ENCODE peak calls at places on chromosomes 6 and 20, in four cellular contexts. N is A549, A is HEK293T, L is GM12878. M is an unnamed sample.
A peak's percentile ranks its signal among the peaks of the same experiment; 100 is the strongest.

GRCh38 chr6:35725721-35726438 is 11.0 kb upstream of the ARMC12 start:
- DNase-seq in L (no peak), A (no peak), N (peak; percentile 36), M (no peak)

GRCh38 chr6:97205936-97206335 is 77.1 kb downstream of the MMS22L start:
- DNase-seq in N (no peak), A (no peak), L (no peak), M (no peak)

GRCh38 chr20:18831830-18832229 is 18.2 kb downstream of the SCP2D1 start:
- DNase-seq in L (no peak), N (no peak), A (no peak), M (peak; percentile 1)

GRCh38 chr6:41443616-41444525 is 102.3 kb upstream of the FOXP4 start:
- DNase-seq in L (no peak), N (no peak), A (no peak), M (peak; percentile 31)

GRCh38 chr6:122947355-122947754 is 48.7 kb upstream of the CLVS2 start:
- DNase-seq in A (peak; percentile 58), L (no peak), N (peak; percentile 1), M (no peak)

GRCh38 chr6:51214442-51214841 is 395.8 kb downstream of the TFAP2B start:
- DNase-seq in N (no peak), L (no peak), A (no peak), M (no peak)

GRCh38 chr6:10397756-10398438 is 17.0 kb downstream of the TFAP2A start:
- DNase-seq in N (no peak), A (no peak), L (no peak), M (no peak)

GRCh38 chr20:1624811-1625690 is 5.2 kb upstream of the SIRPB1 start:
- DNase-seq in N (no peak), L (no peak), A (no peak), M (no peak)

GRCh38 chr6:121612916-121613315 is 177.5 kb downstream of the GJA1 start:
- DNase-seq in N (no peak), L (no peak), A (no peak), M (no peak)

GRCh38 chr6:169723200-169723909 is 945 bp downstream of the PHF10 start:
- DNase-seq in A (peak; percentile 66), N (peak; percentile 66), L (no peak), M (peak; percentile 79)
- TF ChIP-seq BHLHE40 in A (no peak), N (no peak), L (no peak), M (no peak)

DNA sequence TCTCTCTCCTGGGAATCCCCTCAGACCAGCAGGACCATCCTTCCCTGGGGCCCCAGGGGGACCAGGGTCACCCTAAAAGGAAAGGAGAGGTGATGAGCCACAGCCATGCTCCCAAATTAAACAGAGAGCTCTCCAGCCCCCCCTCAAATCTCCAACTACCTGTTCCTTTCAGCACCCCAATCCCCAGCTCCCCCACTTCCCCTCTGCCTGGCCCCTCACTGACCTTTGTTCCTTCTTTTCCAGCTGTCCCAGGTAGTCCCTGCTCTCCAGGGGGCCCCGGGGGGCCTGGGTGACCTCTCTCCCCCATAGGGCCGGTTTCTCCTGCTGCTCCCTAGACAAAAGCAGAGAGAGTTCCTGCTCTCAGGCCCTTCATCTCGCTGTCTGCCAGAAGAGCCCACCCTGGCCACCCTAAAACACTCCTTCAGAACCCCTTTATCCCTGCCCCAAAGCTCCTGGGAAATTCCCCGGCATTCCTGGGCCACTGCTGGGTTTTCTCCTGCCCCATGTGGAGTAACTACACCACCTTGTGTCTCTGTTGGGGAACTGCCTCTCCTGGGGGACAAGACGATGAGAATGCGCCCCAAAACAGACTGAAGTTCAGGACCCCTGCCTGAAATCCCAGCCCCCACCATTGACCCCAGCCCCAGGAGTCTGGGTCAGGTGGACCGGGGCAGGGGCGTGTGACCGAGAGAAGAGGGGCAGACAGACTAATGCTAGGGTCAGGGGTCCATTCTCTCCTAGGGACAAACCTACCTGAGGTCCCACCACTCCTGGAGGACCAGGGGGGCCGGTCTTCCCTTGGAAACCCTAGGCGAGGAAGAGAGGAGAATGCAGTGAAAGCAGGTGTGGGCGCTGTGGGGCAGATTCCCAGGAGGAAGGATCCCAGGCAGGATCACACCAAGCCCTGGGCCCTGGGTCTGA is 19.7 kb downstream of the COL11A2 start:
- DNase-seq in N (peak; percentile 36), A (peak; percentile 36), L (no peak), M (peak; percentile 78)
- TF ChIP-seq BHLHE40 in N (no peak), A (no peak), L (peak; percentile 21), M (no peak)

GRCh38 chr20:32682508-32682987 is 8.8 kb upstream of the C20orf203 start:
- DNase-seq in L (no peak), A (no peak), N (no peak), M (peak; percentile 57)
- TF ChIP-seq BHLHE40 in L (no peak), A (no peak), N (no peak), M (peak; percentile 89)

GRCh38 chr6:43695967-43696291 is 8.3 kb upstream of the MRPS18A start:
- DNase-seq in A (no peak), N (no peak), L (no peak), M (no peak)

GRCh38 chr6:43702147-43702521 is 14.5 kb upstream of the MRPS18A start:
- DNase-seq in N (no peak), L (no peak), A (no peak), M (no peak)

GRCh38 chr6:43695078-43695966 is 7.7 kb upstream of the MRPS18A start:
- DNase-seq in L (no peak), N (no peak), A (no peak), M (no peak)

GRCh38 chr6:43699564-43700186 is 12.1 kb upstream of the MRPS18A start:
- DNase-seq in A (no peak), L (no peak), N (peak; percentile 58), M (no peak)

DNA sequence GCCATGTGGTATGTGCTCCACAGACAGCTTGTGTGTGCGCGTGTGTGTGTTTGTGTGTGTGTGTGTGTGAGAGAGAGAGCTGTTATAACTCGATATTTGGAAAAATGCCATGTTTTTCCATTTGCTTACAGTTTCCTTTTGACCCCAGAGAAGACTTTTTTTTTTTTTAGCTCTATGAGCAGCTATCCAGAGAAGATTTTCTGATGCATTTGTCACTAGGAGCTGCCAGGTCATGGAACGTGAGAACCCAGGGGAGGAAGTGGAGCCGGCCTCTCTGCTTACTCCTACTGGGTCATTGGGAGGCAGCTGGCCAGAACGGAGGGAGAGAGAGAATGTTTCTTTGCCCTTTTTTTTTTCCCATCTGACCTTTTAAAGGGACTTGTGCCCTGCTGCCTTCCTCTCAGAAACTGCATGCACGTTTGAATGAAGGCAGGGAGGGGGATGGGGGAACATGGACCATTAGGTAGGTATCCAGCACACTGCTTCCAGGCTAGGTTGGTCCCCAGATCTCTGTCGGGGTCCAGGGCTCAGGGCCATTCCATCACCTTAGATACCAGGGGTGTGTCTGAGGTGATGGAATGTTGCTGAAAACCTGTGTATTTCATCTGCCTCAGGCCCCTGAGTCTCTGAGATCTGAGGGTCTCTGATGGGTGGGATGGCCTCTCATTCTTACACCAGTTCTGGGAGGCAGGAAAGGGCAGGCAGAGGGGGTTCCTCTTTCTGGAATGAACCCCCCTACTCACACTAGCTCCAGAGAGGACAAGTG is 11.2 kb upstream of the MRPS18A start:
- DNase-seq in N (peak; percentile 42), L (no peak), A (no peak), M (no peak)
- TF ChIP-seq BHLHE40 in N (no peak), L (no peak), A (no peak), M (peak; percentile 35)

DNA sequence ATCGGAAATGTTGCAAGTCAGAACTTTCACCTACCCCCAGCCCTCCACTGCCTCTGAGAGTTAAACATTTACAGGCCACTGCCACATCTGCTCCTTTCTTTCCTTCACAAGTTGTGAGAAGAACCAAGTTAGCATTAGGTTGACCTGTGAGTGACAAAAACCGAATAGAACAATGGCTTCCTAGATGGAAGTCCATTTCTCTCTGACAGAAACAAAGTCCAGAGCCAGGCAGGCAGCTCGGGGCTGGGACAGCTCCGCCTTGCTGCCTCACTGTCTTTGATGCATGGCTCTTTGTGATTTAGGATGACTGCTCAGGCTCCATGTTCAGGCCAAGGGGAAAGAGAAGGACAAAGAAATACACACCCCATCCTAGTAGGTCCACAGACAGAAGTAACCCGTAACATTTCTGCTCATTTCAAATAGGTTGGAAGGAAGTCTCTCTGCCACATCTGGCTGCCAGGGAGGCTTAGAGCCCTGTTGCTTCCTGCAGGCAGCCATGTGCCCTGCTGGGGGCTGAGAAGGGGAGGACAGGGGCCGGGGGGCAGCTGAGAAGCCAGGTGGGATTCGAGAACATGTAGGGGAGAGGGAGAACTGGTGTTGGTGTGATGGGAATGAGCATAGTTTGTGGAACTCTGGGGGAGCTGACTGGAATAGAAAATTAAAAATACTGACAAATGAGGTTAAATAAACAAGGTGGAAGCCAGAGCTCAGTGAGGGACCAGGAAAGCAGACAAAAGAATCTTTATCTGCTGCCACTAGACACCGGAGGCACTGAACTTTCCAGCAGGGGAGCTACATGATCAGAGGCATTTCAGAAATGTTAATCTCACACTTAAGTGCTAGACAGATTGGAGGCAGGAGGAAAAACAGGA is 19.5 kb upstream of the IER3 start:
- DNase-seq in L (peak; percentile 66), A (peak; percentile 46), N (peak; percentile 68), M (peak; percentile 58)
- TF ChIP-seq BHLHE40 in L (peak; percentile 25), A (no peak), N (no peak), M (no peak)

M was measured in K562.